ENCODE peak calls at places on chromosomes 7 and 10, in six cellular contexts. D, K, C, Y, O and W are unnamed samples.

GRCh38 chr10:73772280-73773151 is 9.3 kb upstream of the CHCHD1 start:
- DNase-seq in Y (peak), O (peak), D (peak), C (peak), K (peak), W (no peak)

GRCh38 chr10:100163704-100164621 is 21.9 kb downstream of the ERLIN1 start:
- DNase-seq in K (no peak), D (no peak), C (no peak), Y (no peak), O (no peak), W (no peak)

GRCh38 chr10:133464582-133465031 is 10.9 kb downstream of the SCART1 start:
- DNase-seq in K (no peak), C (no peak), O (no peak), D (no peak), Y (no peak), W (no peak)

GRCh38 chr7:138316421-138317043 is 143.5 kb upstream of the TRIM24 start:
- DNase-seq in Y (no peak), C (no peak), D (no peak), K (no peak), O (no peak), W (no peak)

GRCh38 chr10:114320249-114321116 is 81.4 kb downstream of the VWA2 start:
- DNase-seq in O (no peak), K (no peak), C (no peak), Y (peak), D (no peak), W (no peak)

GRCh38 chr10:27446091-27446918 is 57.8 kb upstream of the RAB18 start:
- DNase-seq in O (no peak), D (no peak), Y (peak), K (peak), C (no peak), W (no peak)

GRCh38 chr10:60943372-60944158 is 420 bp downstream of the RHOBTB1 start:
- DNase-seq in C (no peak), D (peak), Y (peak), K (no peak), O (no peak), W (peak)

GRCh38 chr10:122154733-122155366 is 116.2 kb upstream of the BTBD16 start:
- DNase-seq in Y (no peak), D (peak), O (no peak), K (no peak), C (no peak), W (no peak)

GRCh38 chr10:109191823-109192222 is 731.5 kb downstream of the XPNPEP1 start:
- DNase-seq in C (no peak), O (no peak), Y (no peak), D (no peak), K (no peak), W (no peak)

GRCh38 chr10:92747600-92747999 is 57.8 kb downstream of the HHEX start:
- DNase-seq in K (no peak), O (no peak), Y (no peak), D (no peak), C (no peak), W (no peak)

GRCh38 chr10:52779541-52780390 is 7.2 kb upstream of the MBL2 start:
- DNase-seq in C (no peak), Y (peak), D (peak), O (peak), K (no peak), W (no peak)

GRCh38 chr7:128263420-128263819 is 22.3 kb downstream of the LEP start:
- DNase-seq in K (no peak), D (no peak), C (no peak), Y (no peak), O (no peak), W (no peak)

GRCh38 chr10:119518936-119519335 is 23.6 kb downstream of the RGS10 start:
- DNase-seq in D (no peak), O (no peak), K (no peak), C (no peak), Y (no peak), W (no peak)

GRCh38 chr10:5551531-5552375 is 27.0 kb downstream of the CALML3 start:
- DNase-seq in K (no peak), Y (peak), C (no peak), O (no peak), D (no peak), W (no peak)

GRCh38 chr7:34296663-34297062 is 361.4 kb upstream of the NPSR1 start:
- DNase-seq in Y (no peak), D (no peak), O (no peak), K (no peak), C (no peak), W (no peak)

GRCh38 chr10:88172159-88172558 is 308.7 kb downstream of the PTEN start:
- DNase-seq in Y (no peak), D (no peak), C (no peak), O (no peak), K (no peak), W (no peak)

GRCh38 chr10:6364893-6365292 is 162.2 kb downstream of the PFKFB3 start:
- DNase-seq in K (no peak), C (no peak), O (no peak), D (no peak), Y (no peak), W (no peak)

GRCh38 chr10:116265686-116266085 is 7.3 kb downstream of the GFRA1 start:
- DNase-seq in Y (no peak), C (no peak), K (no peak), O (no peak), D (no peak), W (no peak)

GRCh38 chr7:158676171-158676840 is 28.3 kb downstream of the NCAPG2 start:
- DNase-seq in Y (peak), O (no peak), C (no peak), K (no peak), D (no peak), W (no peak)

GRCh38 chr10:48792687-48793096 is 108.0 kb downstream of the WDFY4 start:
- DNase-seq in C (no peak), D (no peak), K (peak), O (no peak), Y (peak), W (no peak)

GRCh38 chr7:107387077-107387476 is 82.8 kb upstream of the GPR22 start:
- DNase-seq in O (no peak), K (no peak), D (peak), Y (no peak), C (no peak), W (no peak)

GRCh38 chr10:122498521-122498920 is 37.2 kb downstream of the HTRA1 start:
- DNase-seq in C (no peak), D (peak), O (no peak), K (no peak), Y (no peak), W (no peak)

GRCh38 chr10:28241766-28242399 is 61.0 kb downstream of the MPP7 start:
- DNase-seq in D (no peak), O (peak), Y (peak), C (no peak), K (no peak), W (peak)

GRCh38 chr10:33306126-33306525 is 28.3 kb downstream of the NRP1 start:
- DNase-seq in Y (no peak), D (no peak), K (no peak), O (no peak), C (no peak), W (no peak)

GRCh38 chr7:28926871-28927597 is 31.1 kb downstream of the TRIL start:
- DNase-seq in K (peak), D (peak), O (peak), Y (peak), C (peak), W (peak)

GRCh38 chr10:62183442-62183841 is 85.2 kb downstream of the RTKN2 start:
- DNase-seq in D (no peak), C (peak), K (no peak), Y (no peak), O (no peak), W (no peak)

GRCh38 chr7:90957883-90958282 is 306.4 kb upstream of the FZD1 start:
- DNase-seq in O (no peak), K (no peak), C (no peak), D (no peak), Y (no peak), W (no peak)